ENCODE peak calls at places on chromosomes 4 and X, in nine cellular contexts. A, B, D, Z, V, U, K, M and H are unnamed samples. For H3K4me1, the result is how much of the 10 kb centered on the place peaks cover.

GRCh38 chr4:83691998-83692397 is 156.1 kb downstream of the GPAT3 start:
- DNase-seq in K (no peak), V (no peak), B (no peak), Z (no peak), U (no peak), A (no peak), M (no peak), D (no peak), H (no peak)

GRCh38 chr4:89838005-89838404 is 1.0 kb upstream of the SNCA start:
- DNase-seq in M (no peak), Z (no peak), K (no peak), U (no peak), V (no peak), B (no peak), A (no peak), D (no peak), H (no peak)

GRCh38 chrX:23854945-23855344 is 52.8 kb downstream of the APOO start:
- DNase-seq in K (no peak), M (no peak), V (no peak), A (no peak), B (no peak), D (no peak), Z (no peak), U (no peak), H (no peak)

GRCh38 chrX:70476934-70477733 is 32.5 kb downstream of the DLG3 start:
- DNase-seq in B (no peak), U (no peak), V (peak), K (no peak), D (peak), M (no peak), A (no peak), Z (no peak), H (peak)

GRCh38 chr4:100362363-100362762 is 155.5 kb downstream of the EMCN start:
- DNase-seq in B (no peak), Z (no peak), K (no peak), M (no peak), D (no peak), V (no peak), A (no peak), U (no peak), H (no peak)

GRCh38 chr4:60020389-60020788 is 1179.7 kb upstream of the ADGRL3 start:
- DNase-seq in A (no peak), U (no peak), B (no peak), D (no peak), K (no peak), M (no peak), Z (no peak), V (no peak), H (no peak)

GRCh38 chr4:16083217-16084191 is at the start of gene PROM1:
- DNase-seq in A (peak), U (peak), B (no peak), V (peak), D (no peak), M (no peak), K (peak), Z (no peak), H (no peak)

GRCh38 chr4:89021062-89021461 is 35.9 kb downstream of the FAM13A start:
- DNase-seq in V (no peak), D (no peak), B (no peak), A (no peak), K (no peak), M (no peak), U (no peak), Z (no peak), H (no peak)

GRCh38 chr4:15451866-15452765 is 17.6 kb upstream of the CC2D2A start:
- DNase-seq in M (no peak), B (no peak), U (no peak), K (no peak), V (no peak), Z (peak), D (no peak), A (no peak), H (no peak)

GRCh38 chr4:143286058-143286457 is 50.6 kb upstream of the GAB1 start:
- DNase-seq in U (no peak), M (no peak), V (no peak), Z (no peak), A (no peak), K (no peak), D (no peak), B (no peak), H (no peak)

GRCh38 chr4:134911941-134912340 is 710.4 kb upstream of the PABPC4L start:
- DNase-seq in V (no peak), A (no peak), B (no peak), U (no peak), D (no peak), M (no peak), K (no peak), Z (no peak), H (no peak)

GRCh38 chrX:39905475-39905889 is 192.3 kb downstream of the BCOR start:
- DNase-seq in U (peak), A (no peak), K (no peak), D (no peak), Z (no peak), B (no peak), V (no peak), M (no peak), H (peak)

GRCh38 chr4:84691170-84691691 is 108.3 kb downstream of the CDS1 start:
- DNase-seq in M (no peak), U (no peak), D (no peak), A (no peak), K (no peak), B (no peak), Z (peak), V (peak), H (no peak)

GRCh38 chr4:38948551-38948950 is 80.9 kb downstream of the FAM114A1 start:
- DNase-seq in V (no peak), K (no peak), Z (peak), A (no peak), D (peak), U (no peak), M (no peak), B (no peak), H (no peak)

GRCh38 chrX:41518841-41519220 is 71.7 kb downstream of the NYX start:
- DNase-seq in Z (no peak), K (no peak), M (no peak), U (no peak), D (no peak), V (no peak), A (no peak), B (no peak), H (no peak)

GRCh38 chrX:147850875-147851274 is 60.8 kb upstream of the FMR1 start:
- DNase-seq in B (no peak), D (no peak), V (no peak), Z (no peak), U (no peak), K (no peak), M (no peak), A (no peak), H (no peak)

GRCh38 chr4:82786004-82786400 is 12.6 kb downstream of the SCD5 start:
- DNase-seq in K (no peak), U (no peak), B (no peak), D (no peak), A (no peak), V (no peak), Z (no peak), M (no peak), H (no peak)

GRCh38 chr4:143617994-143618679 is 82.3 kb downstream of the FREM3 start:
- DNase-seq in A (no peak), V (no peak), U (no peak), B (no peak), D (no peak), Z (no peak), M (no peak), K (no peak), H (no peak)

GRCh38 chr4:139783761-139784484 is 118.3 kb downstream of the MGST2 start:
- DNase-seq in K (no peak), B (no peak), Z (no peak), A (no peak), U (no peak), V (no peak), D (no peak), M (no peak), H (no peak)

GRCh38 chr4:139785356-139785755 is 119.7 kb downstream of the MGST2 start:
- DNase-seq in D (no peak), K (no peak), B (no peak), U (no peak), A (no peak), Z (no peak), V (no peak), M (no peak), H (no peak)

GRCh38 chr4:139790291-139790690 is 124.7 kb downstream of the MGST2 start:
- DNase-seq in U (no peak), D (no peak), B (no peak), K (no peak), A (no peak), M (no peak), V (no peak), Z (no peak), H (no peak)

GRCh38 chr4:139789096-139789495 is 123.5 kb downstream of the MGST2 start:
- DNase-seq in B (no peak), Z (no peak), V (no peak), M (no peak), A (no peak), K (no peak), D (no peak), U (no peak), H (no peak)

GRCh38 chr4:139786494-139787354 is 121.1 kb downstream of the MGST2 start:
- DNase-seq in M (no peak), K (no peak), V (no peak), A (no peak), B (no peak), Z (no peak), U (no peak), D (no peak), H (no peak)
- H3K4me3 ChIP-seq in M (no peak), K (no peak), V (no peak), A (no peak), B (no peak), Z (no peak), U (no peak), D (no peak), H (no peak)

GRCh38 chr4:1854752-1855151 is 1.2 kb downstream of the LETM1 start:
- DNase-seq in B (no peak), A (no peak), Z (no peak), D (no peak), M (no peak), U (no peak), V (no peak), K (no peak), H (no peak)

GRCh38 chr4:1857931-1858330 is 2.0 kb upstream of the LETM1 start:
- DNase-seq in U (no peak), D (no peak), A (no peak), Z (no peak), B (no peak), K (no peak), V (no peak), M (no peak), H (no peak)

GRCh38 chr4:1856920-1857699 is 1.2 kb upstream of the LETM1 start:
- DNase-seq in K (no peak), B (no peak), V (no peak), M (no peak), Z (peak), A (no peak), D (peak), U (no peak), H (no peak)

GRCh38 chr4:1856071-1856919 is at the start of gene LETM1:
- DNase-seq in U (peak), M (peak), B (peak), A (peak), D (peak), K (peak), V (peak), Z (peak), H (peak)

GRCh38 chr4:1855334-1856070 is 454 bp downstream of the LETM1 start:
- DNase-seq in K (no peak), Z (peak), M (peak), V (no peak), A (peak), U (peak), B (no peak), D (peak), H (no peak)
- H3K4me1 ChIP-seq in K (half or more), Z (half or more), M (under half), V (under half), A (half or more), U (under half), B (under half), D (under half), H (under half)

GRCh38 chr4:72568959-72569718 is at the start of gene ADAMTS3:
- DNase-seq in V (no peak), M (peak), D (peak), A (peak), K (peak), Z (peak), U (peak), B (no peak), H (peak)

GRCh38 chr4:72567821-72568620 is 1.0 kb downstream of the ADAMTS3 start:
- DNase-seq in A (peak), K (peak), M (peak), U (peak), D (peak), V (no peak), Z (peak), B (no peak), H (peak)

GRCh38 chr4:72564789-72565188 is 4.2 kb downstream of the ADAMTS3 start:
- DNase-seq in A (no peak), Z (no peak), B (no peak), V (no peak), M (no peak), D (no peak), K (no peak), U (no peak), H (no peak)

GRCh38 chr4:72566573-72566972 is 2.4 kb downstream of the ADAMTS3 start:
- DNase-seq in B (no peak), K (no peak), Z (no peak), M (no peak), V (no peak), U (no peak), D (no peak), A (no peak), H (no peak)

GRCh38 chr4:72567036-72567435 is 2.0 kb downstream of the ADAMTS3 start:
- DNase-seq in Z (no peak), V (no peak), D (no peak), M (no peak), U (no peak), K (no peak), A (no peak), B (no peak), H (no peak)
- H3K4me3 ChIP-seq in Z (peak), V (no peak), D (no peak), M (peak), U (no peak), K (peak), A (no peak), B (no peak), H (no peak)

GRCh38 chr4:184310881-184311709 is 93.4 kb upstream of the ENPP6 start:
- DNase-seq in V (no peak), K (peak), M (no peak), A (peak), U (peak), D (peak), Z (no peak), B (no peak), H (peak)
- H3K4me1 ChIP-seq in V (under half), K (under half), M (under half), A (under half), U (under half), D (under half), Z (under half), B (under half), H (under half)

GRCh38 chrX:57902633-57903032 is 7.6 kb downstream of the ZXDA start:
- DNase-seq in M (no peak), V (no peak), U (no peak), A (no peak), D (no peak), B (no peak), Z (no peak), K (no peak), H (no peak)
- H3K4me3 ChIP-seq in M (no peak), V (no peak), U (no peak), A (no peak), D (no peak), B (no peak), Z (no peak), K (no peak), H (no peak)

GRCh38 chr4:26877417-26877816 is 16.8 kb downstream of the STIM2 start:
- DNase-seq in U (no peak), M (no peak), V (no peak), A (no peak), D (no peak), K (no peak), Z (no peak), B (no peak), H (no peak)

GRCh38 chr4:26879805-26880204 is 19.2 kb downstream of the STIM2 start:
- DNase-seq in A (no peak), V (no peak), B (no peak), M (no peak), K (no peak), U (no peak), Z (no peak), D (no peak), H (no peak)

GRCh38 chr4:26874110-26874509 is 13.5 kb downstream of the STIM2 start:
- DNase-seq in K (no peak), D (no peak), U (no peak), Z (no peak), A (no peak), V (no peak), M (no peak), B (no peak), H (no peak)

GRCh38 chr4:26877946-26878345 is 17.3 kb downstream of the STIM2 start:
- DNase-seq in A (no peak), Z (no peak), U (no peak), V (no peak), K (no peak), B (no peak), D (no peak), M (no peak), H (no peak)

DNA sequence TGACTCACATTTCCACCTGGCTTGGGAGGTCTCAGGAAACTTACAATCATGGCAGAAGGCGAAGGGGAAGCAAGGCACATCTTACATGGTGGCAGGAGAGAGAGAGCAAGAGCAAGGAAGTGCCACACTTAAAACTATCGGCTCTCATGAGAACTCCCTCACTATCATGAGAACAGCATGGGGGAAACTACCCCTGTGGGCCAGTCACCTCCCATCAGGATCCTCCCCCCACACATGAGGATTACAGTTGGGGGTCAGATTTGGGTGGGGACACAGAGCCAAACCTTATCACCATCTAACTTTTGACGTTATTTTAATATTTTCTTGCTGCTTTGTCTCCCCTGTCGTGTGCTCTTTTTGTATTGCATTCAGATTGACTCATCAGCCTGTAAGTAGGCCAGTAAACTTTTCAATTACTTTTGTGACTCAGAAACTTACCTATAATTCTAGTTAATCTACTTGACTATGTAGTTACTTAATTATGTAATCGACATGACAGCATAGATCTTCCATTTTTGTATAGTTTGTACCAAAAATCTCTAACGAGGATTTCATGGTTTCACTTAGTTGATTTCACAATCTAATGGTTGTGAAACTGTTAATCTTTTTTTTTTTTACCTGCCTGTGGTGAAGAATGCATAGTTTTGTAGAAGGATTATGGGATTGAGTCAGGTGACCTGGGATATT is 18.2 kb downstream of the STIM2 start:
- DNase-seq in K (no peak), D (no peak), A (no peak), U (no peak), V (no peak), Z (no peak), B (no peak), M (no peak), H (no peak)
- H3K4me1 ChIP-seq in K (under half), D (under half), A (under half), U (under half), V (under half), Z (under half), B (half or more), M (under half), H (under half)

DNA sequence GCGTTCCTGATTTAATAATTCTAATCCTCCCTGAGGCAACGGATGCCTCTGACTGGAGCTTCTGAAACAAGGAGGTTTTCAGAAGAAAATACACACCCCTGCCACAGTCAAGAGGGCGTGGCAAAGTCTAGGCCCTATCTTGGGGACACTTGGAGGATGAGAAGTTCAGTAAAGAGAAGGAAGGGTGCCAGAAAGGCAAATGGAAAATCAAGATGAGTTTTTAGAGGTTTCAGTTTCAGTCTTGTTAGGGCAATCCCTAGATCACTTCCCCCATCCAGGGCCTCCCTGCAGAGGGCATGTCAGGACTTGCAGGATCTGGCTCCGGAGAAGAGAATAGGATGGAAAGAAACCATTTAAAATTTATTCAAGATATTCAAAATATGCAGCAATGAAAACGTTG is 28.5 kb upstream of the FGF2 start:
- DNase-seq in U (peak), B (no peak), A (peak), M (peak), V (no peak), Z (peak), D (peak), K (peak), H (peak)
- H3K4me3 ChIP-seq in U (no peak), B (no peak), A (peak), M (peak), V (peak), Z (no peak), D (peak), K (peak), H (no peak)

DNA sequence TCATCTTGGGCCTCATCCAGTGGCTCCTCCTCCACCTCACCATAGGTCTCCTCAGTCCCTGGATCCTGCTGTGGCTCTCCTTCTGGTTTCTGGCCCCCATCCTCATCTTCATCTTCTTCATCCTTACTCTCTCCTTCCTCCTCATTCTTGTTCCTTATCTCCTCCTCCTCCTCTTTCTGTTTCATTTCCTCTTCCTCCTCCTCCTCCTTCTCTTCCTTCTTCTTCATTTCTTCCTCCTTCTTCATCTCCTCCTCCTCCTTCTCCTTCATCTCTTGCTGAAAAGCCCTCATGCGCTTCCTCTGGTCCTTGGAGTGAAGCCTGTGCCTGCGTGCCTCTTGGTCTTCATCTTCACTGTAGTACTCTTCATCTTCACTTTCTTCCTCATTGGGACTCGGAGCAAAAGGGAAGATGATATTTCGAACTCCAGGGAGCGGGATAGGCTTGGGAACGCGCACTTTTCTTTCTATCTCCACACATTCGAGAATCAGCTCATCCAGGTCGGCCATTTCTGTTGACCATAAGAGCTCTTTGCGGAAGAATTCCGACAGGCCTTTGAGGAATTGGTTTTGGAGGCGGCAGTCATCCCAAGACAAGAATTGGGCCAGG is 1.5 kb downstream of the RTL5 start:
- DNase-seq in D (no peak), B (no peak), V (no peak), K (no peak), M (no peak), A (no peak), U (no peak), Z (no peak), H (no peak)
- H3K4me1 ChIP-seq in D (under half), B (under half), V (under half), K (under half), M (under half), A (under half), U (under half), Z (under half), H (under half)

GRCh38 chrX:119756926-119757635 is 1.3 kb upstream of the SOWAHD start:
- DNase-seq in D (no peak), V (no peak), B (peak), U (no peak), K (no peak), M (peak), Z (no peak), A (no peak), H (no peak)

GRCh38 chrX:119755981-119756533 is 2.3 kb upstream of the SOWAHD start:
- DNase-seq in A (no peak), D (no peak), B (peak), V (no peak), M (peak), Z (no peak), K (no peak), U (no peak), H (no peak)

GRCh38 chrX:119757979-119758681 is at the start of gene SOWAHD:
- DNase-seq in D (peak), U (peak), Z (peak), K (peak), A (peak), B (peak), V (no peak), M (peak), H (no peak)

GRCh38 chrX:119758682-119759332 is 419 bp downstream of the SOWAHD start:
- DNase-seq in V (no peak), K (no peak), D (no peak), M (peak), B (peak), A (peak), U (peak), Z (no peak), H (no peak)

DNA sequence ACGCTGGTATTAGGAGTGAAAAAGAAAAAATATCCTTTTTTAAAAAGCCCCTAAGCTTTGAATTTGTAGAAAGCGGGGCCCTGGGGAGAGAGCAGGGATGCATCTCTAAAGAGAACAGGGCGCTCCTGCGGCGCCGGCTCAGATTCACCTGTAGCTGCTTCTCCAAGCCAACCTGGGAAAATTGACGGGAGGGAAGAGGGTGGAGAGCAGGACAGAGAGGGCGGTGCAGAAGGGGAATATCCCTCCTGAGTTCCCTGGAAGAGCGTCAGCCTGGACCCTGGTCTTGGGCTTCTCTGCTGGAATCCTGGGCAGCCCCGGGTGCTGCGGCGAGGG is 776 bp upstream of the SOWAHD start:
- DNase-seq in B (no peak), Z (no peak), K (no peak), M (no peak), U (no peak), V (no peak), A (no peak), D (no peak), H (no peak)
- H3K4me3 ChIP-seq in B (no peak), Z (no peak), K (peak), M (peak), U (no peak), V (peak), A (peak), D (peak), H (peak)